ENCODE peak calls at places on chromosomes 6 and 20, in seven cellular contexts. T is CD14-positive monocyte; L is HEK293T; J is CD4-positive, alpha-beta T cell; W is astrocyte; Q is mesenchymal stem cell; D is endothelial cell. K is an unnamed sample.

GRCh38 chr6:117498159-117498558 is 15.7 kb downstream of the DCBLD1 start:
- DNase-seq in T (no peak), L (no peak), J (no peak), W (peak; percentile 87), Q (peak; percentile 88), D (no peak), K (peak; percentile 84)

GRCh38 chr20:63626424-63627128 is at the start of gene GMEB2:
- DNase-seq in T (peak; percentile 56), L (peak; percentile 75), J (peak; percentile 76), W (peak; percentile 16), Q (no peak), D (peak; percentile 68), K (no peak)

GRCh38 chr6:160972111-160972510 is 19.5 kb upstream of the MAP3K4 start:
- DNase-seq in T (no peak), L (no peak), J (no peak), W (peak; percentile 98), Q (peak; percentile 75), D (no peak), K (peak; percentile 91)

GRCh38 chr6:149211046-149211571 is 106.4 kb upstream of the TAB2 start:
- DNase-seq in T (peak; percentile 65), L (no peak), J (no peak), W (no peak), Q (peak; percentile 73), D (no peak), K (peak; percentile 86)

GRCh38 chr6:149492798-149493165 is 8.0 kb upstream of the ZC3H12D start:
- DNase-seq in T (no peak), L (no peak), J (no peak), W (no peak), Q (no peak), D (no peak), K (no peak)

GRCh38 chr6:3230275-3231212 is 3.1 kb upstream of the TUBB2B start:
- DNase-seq in T (no peak), L (no peak), J (no peak), W (peak; percentile 46), Q (peak; percentile 62), D (peak; percentile 46), K (peak; percentile 72)

GRCh38 chr20:57124800-57125399 is 141.5 kb downstream of the BMP7 start:
- DNase-seq in T (no peak), L (no peak), J (no peak), W (no peak), Q (peak; percentile 11), D (no peak), K (peak; percentile 54)

GRCh38 chr20:51360451-51361230 is 181.9 kb downstream of the NFATC2 start:
- DNase-seq in T (no peak), L (no peak), J (no peak), W (peak; percentile 100), Q (peak; percentile 99), D (no peak), K (peak; percentile 100)

GRCh38 chr6:140636698-140637402 is 1262.4 kb upstream of the CITED2 start:
- DNase-seq in T (no peak), L (no peak), J (no peak), W (peak; percentile 26), Q (peak; percentile 15), D (no peak), K (peak; percentile 79)

GRCh38 chr20:54293526-54293925 is 85.6 kb downstream of the PFDN4 start:
- DNase-seq in T (no peak), L (no peak), J (no peak), W (peak; percentile 68), Q (no peak), D (no peak), K (peak; percentile 24)

GRCh38 chr6:30037182-30037788 is 23.8 kb upstream of the POLR1H start:
- DNase-seq in T (no peak), L (peak; percentile 50), J (no peak), W (no peak), Q (peak; percentile 25), D (no peak), K (peak; percentile 40)

GRCh38 chr6:167094436-167094819 is 28.5 kb upstream of the CCR6 start:
- DNase-seq in T (no peak), L (no peak), J (no peak), W (peak; percentile 4), Q (no peak), D (no peak), K (no peak)

GRCh38 chr6:151738267-151738666 is 69.2 kb upstream of the ESR1 start:
- DNase-seq in T (no peak), L (no peak), J (no peak), W (no peak), Q (no peak), D (no peak), K (no peak)

GRCh38 chr20:21182832-21183563 is 57.1 kb downstream of the KIZ start:
- DNase-seq in T (no peak), L (no peak), J (no peak), W (peak; percentile 85), Q (peak; percentile 80), D (no peak), K (peak; percentile 98)

GRCh38 chr6:77456531-77457248 is 6.6 kb downstream of the HTR1B start:
- DNase-seq in T (no peak), L (no peak), J (no peak), W (peak; percentile 99), Q (peak; percentile 98), D (no peak), K (peak; percentile 97)

GRCh38 chr20:23152902-23153301 is 66.8 kb upstream of the CD93 start:
- DNase-seq in T (no peak), L (no peak), J (no peak), W (no peak), Q (no peak), D (no peak), K (no peak)

GRCh38 chr20:25248501-25249172 is 752 bp downstream of the PYGB start:
- DNase-seq in T (no peak), L (peak; percentile 49), J (no peak), W (no peak), Q (peak; percentile 60), D (peak; percentile 54), K (peak; percentile 62)

GRCh38 chr6:36033935-36034334 is 6.3 kb downstream of the MAPK14 start:
- DNase-seq in T (peak; percentile 64), L (no peak), J (peak; percentile 13), W (peak; percentile 41), Q (peak; percentile 67), D (no peak), K (peak; percentile 36)

GRCh38 chr6:443621-444175 is 52.1 kb downstream of the IRF4 start:
- DNase-seq in T (no peak), L (no peak), J (no peak), W (no peak), Q (no peak), D (no peak), K (no peak)

GRCh38 chr6:134375199-134375598 is 57.3 kb upstream of the SGK1 start:
- DNase-seq in T (peak; percentile 54), L (no peak), J (no peak), W (no peak), Q (peak; percentile 54), D (no peak), K (no peak)

GRCh38 chr6:152091201-152091600 is 283.7 kb downstream of the ESR1 start:
- DNase-seq in T (no peak), L (no peak), J (no peak), W (no peak), Q (no peak), D (no peak), K (no peak)

GRCh38 chr20:47382746-47383145 is 26.2 kb upstream of the ZMYND8 start:
- DNase-seq in T (no peak), L (no peak), J (no peak), W (no peak), Q (no peak), D (no peak), K (peak; percentile 64)

GRCh38 chr20:11890331-11891080 is 27.2 kb upstream of the BTBD3 start:
- DNase-seq in T (peak; percentile 49), L (peak; percentile 90), J (peak; percentile 39), W (peak; percentile 82), Q (peak; percentile 89), D (peak; percentile 93), K (peak; percentile 95)

GRCh38 chr6:50720623-50721022 is 7.3 kb downstream of the TFAP2D start:
- DNase-seq in T (no peak), L (peak; percentile 33), J (no peak), W (no peak), Q (no peak), D (peak; percentile 52), K (peak; percentile 30)

GRCh38 chr6:31010393-31011060 is at the start of gene MUC22:
- DNase-seq in T (no peak), L (no peak), J (no peak), W (peak; percentile 70), Q (peak; percentile 65), D (no peak), K (peak; percentile 82)

GRCh38 chr6:139402935-139403386 is 28.5 kb upstream of the CITED2 start:
- DNase-seq in T (no peak), L (no peak), J (no peak), W (peak; percentile 100), Q (peak; percentile 93), D (no peak), K (peak; percentile 75)

GRCh38 chr6:169445661-169446581 is 192.3 kb upstream of the THBS2 start:
- DNase-seq in T (no peak), L (no peak), J (no peak), W (no peak), Q (no peak), D (no peak), K (no peak)

GRCh38 chr6:130810307-130811030 is 16.7 kb upstream of the SMLR1 start:
- DNase-seq in T (no peak), L (no peak), J (no peak), W (peak; percentile 52), Q (peak; percentile 60), D (no peak), K (peak; percentile 56)

GRCh38 chr6:99241905-99242534 is 107.5 kb downstream of the FAXC start:
- DNase-seq in T (no peak), L (peak; percentile 53), J (no peak), W (peak; percentile 24), Q (peak; percentile 13), D (peak; percentile 42), K (peak; percentile 16)

GRCh38 chr20:35539756-35540212 is 2.1 kb upstream of the ERGIC3 start:
- DNase-seq in T (no peak), L (peak; percentile 72), J (no peak), W (no peak), Q (peak; percentile 23), D (peak; percentile 57), K (no peak)

GRCh38 chr20:52493177-52493711 is 301.7 kb upstream of the ZFP64 start:
- DNase-seq in T (no peak), L (peak; percentile 25), J (no peak), W (peak; percentile 63), Q (peak; percentile 87), D (peak; percentile 16), K (peak; percentile 89)

GRCh38 chr20:48406462-48407235 is 421.1 kb downstream of the PREX1 start:
- DNase-seq in T (no peak), L (no peak), J (no peak), W (peak; percentile 21), Q (no peak), D (no peak), K (peak; percentile 45)

GRCh38 chr20:51492167-51493092 is 50.1 kb downstream of the NFATC2 start:
- DNase-seq in T (peak; percentile 24), L (no peak), J (no peak), W (peak; percentile 73), Q (no peak), D (peak; percentile 52), K (no peak)

K was measured in M059J.